ENCODE peak calls at places on chromosomes 2 and 18, in four cellular contexts. Y, D, F and G are unnamed samples.

GRCh38 chr2:76330865-76331264 is 620.1 kb upstream of the GCFC2 start:
- DNase-seq in D (no peak), F (no peak), Y (no peak), G (no peak)

GRCh38 chr2:137383391-137383790 is 580.9 kb upstream of the HNMT start:
- DNase-seq in Y (no peak), D (no peak), F (no peak), G (no peak)

GRCh38 chr2:158602027-158602426 is 145.3 kb downstream of the PKP4 start:
- DNase-seq in Y (peak; percentile 61), D (no peak), F (no peak), G (peak; percentile 81)

GRCh38 chr2:146537477-146537876 is 1307.4 kb upstream of the ACVR2A start:
- DNase-seq in Y (no peak), D (no peak), F (no peak), G (no peak)

GRCh38 chr2:46499392-46499785 is 20.0 kb downstream of the TMEM247 start:
- DNase-seq in D (no peak), Y (no peak), F (no peak), G (no peak)

GRCh38 chr2:237717366-237718276 is 81.0 kb upstream of the RBM44 start:
- DNase-seq in D (no peak), F (peak; percentile 15), Y (no peak), G (no peak)

GRCh38 chr2:179422037-179422643 is 157.5 kb upstream of the SESTD1 start:
- DNase-seq in D (peak; percentile 29), F (peak; percentile 66), Y (peak; percentile 85), G (peak; percentile 75)

GRCh38 chr2:54598347-54599325 is 124.8 kb upstream of the EML6 start:
- DNase-seq in Y (no peak), F (no peak), D (no peak), G (no peak)

GRCh38 chr18:50654658-50655550 is 95.0 kb downstream of the MAPK4 start:
- DNase-seq in D (no peak), Y (no peak), F (no peak), G (no peak)

GRCh38 chr2:157439792-157440186 is 4.1 kb downstream of the CYTIP start:
- DNase-seq in F (no peak), D (no peak), Y (no peak), G (peak; percentile 62)

GRCh38 chr2:40103163-40103562 is 324.1 kb upstream of the THUMPD2 start:
- DNase-seq in D (peak; percentile 87), Y (no peak), F (no peak), G (no peak)

GRCh38 chr2:101440127-101440738 is 34.7 kb downstream of the RFX8 start:
- DNase-seq in F (no peak), D (peak; percentile 71), Y (peak; percentile 72), G (peak; percentile 45)

GRCh38 chr2:157150747-157151146 is 106.8 kb upstream of the GALNT5 start:
- DNase-seq in F (no peak), D (peak; percentile 11), Y (no peak), G (no peak)

GRCh38 chr2:173354601-173355131 is at the start of gene CDCA7:
- DNase-seq in Y (peak; percentile 77), D (peak; percentile 34), F (peak; percentile 40), G (peak; percentile 76)

GRCh38 chr2:219722276-219722883 is 95.0 kb downstream of the SLC4A3 start:
- DNase-seq in Y (no peak), D (no peak), F (no peak), G (no peak)

GRCh38 chr2:63424329-63425078 is 163.8 kb downstream of the WDPCP start:
- DNase-seq in Y (no peak), F (no peak), D (no peak), G (no peak)

GRCh38 chr2:47035615-47036488 is 119.3 kb downstream of the STPG4 start:
- DNase-seq in D (no peak), F (no peak), Y (no peak), G (no peak)

GRCh38 chr2:120779781-120780283 is 44.2 kb downstream of the GLI2 start:
- DNase-seq in F (peak; percentile 40), Y (no peak), D (peak; percentile 98), G (no peak)

GRCh38 chr2:46690825-46691224 is 211.5 kb downstream of the TMEM247 start:
- DNase-seq in Y (no peak), D (peak; percentile 97), F (no peak), G (no peak)

GRCh38 chr2:20609995-20610357 is 40.9 kb downstream of the HS1BP3 start:
- DNase-seq in F (no peak), Y (no peak), D (no peak), G (no peak)

GRCh38 chr2:219642465-219643083 is 15.1 kb downstream of the SLC4A3 start:
- DNase-seq in Y (peak; percentile 97), F (peak; percentile 99), D (peak; percentile 88), G (peak; percentile 93)

GRCh38 chr2:189297446-189297845 is 117.9 kb upstream of the COL5A2 start:
- DNase-seq in D (peak; percentile 98), Y (no peak), F (no peak), G (no peak)

GRCh38 chr18:69817335-69817935 is 130.2 kb downstream of the CD226 start:
- DNase-seq in D (peak; percentile 88), Y (no peak), F (no peak), G (no peak)

GRCh38 chr2:104375206-104375605 is 478.7 kb upstream of the POU3F3 start:
- DNase-seq in Y (no peak), D (no peak), F (no peak), G (no peak)

GRCh38 chr2:59691518-59692190 is 861.8 kb downstream of the BCL11A start:
- DNase-seq in F (no peak), D (no peak), Y (no peak), G (no peak)

GRCh38 chr2:241811952-241812729 is 3.1 kb downstream of the NEU4 start:
- DNase-seq in D (no peak), F (no peak), Y (no peak), G (no peak)

GRCh38 chr2:127619191-127619590 is 26.8 kb upstream of the GPR17 start:
- DNase-seq in F (no peak), Y (no peak), D (no peak), G (no peak)

GRCh38 chr2:234880551-234881211 is 71.1 kb upstream of the SH3BP4 start:
- DNase-seq in F (no peak), Y (peak; percentile 78), D (peak; percentile 99), G (peak; percentile 43)

GRCh38 chr2:15936277-15937104 is 3.9 kb upstream of the MYCN start:
- DNase-seq in D (no peak), F (no peak), Y (no peak), G (no peak)

GRCh38 chr18:63138469-63139340 is 180.9 kb downstream of the BCL2 start:
- DNase-seq in D (no peak), Y (no peak), F (no peak), G (no peak)

GRCh38 chr2:190786404-190787166 is 94.0 kb upstream of the GLS start:
- DNase-seq in F (no peak), D (no peak), Y (peak; percentile 27), G (no peak)

GRCh38 chr2:239285071-239285931 is 115.5 kb downstream of the HDAC4 start:
- DNase-seq in Y (peak; percentile 21), F (no peak), D (peak; percentile 47), G (no peak)

GRCh38 chr2:239287461-239287860 is 113.4 kb downstream of the HDAC4 start:
- DNase-seq in F (no peak), Y (peak; percentile 3), D (peak; percentile 52), G (no peak)

GRCh38 chr2:239286901-239287300 is 113.9 kb downstream of the HDAC4 start:
- DNase-seq in D (no peak), Y (peak; percentile 4), F (no peak), G (no peak)

GRCh38 chr2:239283961-239284801 is 116.6 kb downstream of the HDAC4 start:
- DNase-seq in D (no peak), Y (peak; percentile 28), F (no peak), G (no peak)

GRCh38 chr2:239285932-239286230 is 114.9 kb downstream of the HDAC4 start:
- DNase-seq in D (no peak), Y (no peak), F (no peak), G (no peak)
- H3K4me3 ChIP-seq in D (no peak overlapping the region), Y (no peak overlapping the region), F (no peak overlapping the region), G (no peak overlapping the region)

GRCh38 chr2:8794923-8795825 is 42.2 kb downstream of the KIDINS220 start:
- DNase-seq in D (peak; percentile 68), Y (no peak), F (no peak), G (no peak)

GRCh38 chr2:8786463-8786862 is 51.0 kb downstream of the KIDINS220 start:
- DNase-seq in D (no peak), Y (no peak), F (no peak), G (no peak)

GRCh38 chr2:8796315-8796848 is 41.0 kb downstream of the KIDINS220 start:
- DNase-seq in F (no peak), Y (no peak), D (no peak), G (no peak)

GRCh38 chr2:8790739-8791162 is 46.7 kb downstream of the KIDINS220 start:
- DNase-seq in D (no peak), Y (no peak), F (no peak), G (no peak)
- H3K4me3 ChIP-seq in D (no peak overlapping the region), Y (no peak overlapping the region), F (no peak overlapping the region), G (no peak overlapping the region)

GRCh38 chr2:65320042-65320711 is 92.5 kb downstream of the ACTR2 start:
- DNase-seq in Y (no peak), D (peak; percentile 98), F (no peak), G (no peak)
- H3K4me3 ChIP-seq in Y (no peak overlapping the region), D (peak overlapping the region; percentile 21), F (no peak overlapping the region), G (no peak overlapping the region)

GRCh38 chr2:97095661-97096060 is 979 bp upstream of the FAHD2B start:
- DNase-seq in F (no peak), Y (no peak), D (no peak), G (no peak)
- H3K4me3 ChIP-seq in F (peak overlapping the region; percentile 47), Y (no peak overlapping the region), D (no peak overlapping the region), G (no peak overlapping the region)